ENCODE peak calls at places on chromosomes 12 and 14, in ten cellular contexts. One of them, this sample, is unnamed.

GRCh38 chr14:55416866-55417265 is 5.2 kb upstream of the ATG14 start:
- DNase-seq in dorsolateral prefrontal cortex: no peak
- DNase-seq in activated CD4-positive, alpha-beta T cell treated with anti-CD3 and anti-CD28 coated beads, Interleukin-2, amount 50 U/mL, for 1 hour: no peak
- DNase-seq in NCI-H1436 treated with DMSO at 0.1 percent for 48 hours: no peak
- DNase-seq in cardiac septum: no peak
- DNase-seq in nucleus accumbens: no peak
- DNase-seq in ecto neural progenitor cell: no peak
- DNase-seq in HS-5: no peak
- DNase-seq in tibial nerve: no peak
- DNase-seq in left ventricle myocardium inferior: no peak
- DNase-seq in this sample: no peak

GRCh38 chr14:53390008-53390407 is 236.9 kb upstream of the DDHD1 start:
- DNase-seq in activated CD4-positive, alpha-beta T cell treated with anti-CD3 and anti-CD28 coated beads, Interleukin-2, amount 50 U/mL, for 1 hour: no peak
- DNase-seq in dorsolateral prefrontal cortex: no peak
- DNase-seq in tibial nerve: no peak
- DNase-seq in cardiac septum: no peak
- DNase-seq in ecto neural progenitor cell: no peak
- DNase-seq in HS-5: no peak
- DNase-seq in left ventricle myocardium inferior: no peak
- DNase-seq in NCI-H1436 treated with DMSO at 0.1 percent for 48 hours: no peak
- DNase-seq in nucleus accumbens: no peak
- DNase-seq in this sample: no peak

GRCh38 chr14:22549304-22549962 is 39.6 kb downstream of the DAD1 start:
- DNase-seq in ecto neural progenitor cell: no peak
- DNase-seq in cardiac septum: no peak
- DNase-seq in tibial nerve: no peak
- DNase-seq in nucleus accumbens: no peak
- DNase-seq in NCI-H1436 treated with DMSO at 0.1 percent for 48 hours: no peak
- DNase-seq in dorsolateral prefrontal cortex: no peak
- DNase-seq in activated CD4-positive, alpha-beta T cell treated with anti-CD3 and anti-CD28 coated beads, Interleukin-2, amount 50 U/mL, for 1 hour: no peak
- DNase-seq in left ventricle myocardium inferior: no peak
- DNase-seq in HS-5: no peak
- DNase-seq in this sample: no peak

GRCh38 chr14:47447076-47447475 is 228.3 kb downstream of the MDGA2 start:
- DNase-seq in left ventricle myocardium inferior: no peak
- DNase-seq in NCI-H1436 treated with DMSO at 0.1 percent for 48 hours: no peak
- DNase-seq in tibial nerve: no peak
- DNase-seq in cardiac septum: no peak
- DNase-seq in ecto neural progenitor cell: no peak
- DNase-seq in nucleus accumbens: no peak
- DNase-seq in dorsolateral prefrontal cortex: no peak
- DNase-seq in activated CD4-positive, alpha-beta T cell treated with anti-CD3 and anti-CD28 coated beads, Interleukin-2, amount 50 U/mL, for 1 hour: no peak
- DNase-seq in HS-5: no peak
- DNase-seq in this sample: no peak

GRCh38 chr14:72678360-72678759 is 215.5 kb downstream of the DPF3 start:
- DNase-seq in HS-5: peak
- DNase-seq in ecto neural progenitor cell: no peak
- DNase-seq in nucleus accumbens: no peak
- DNase-seq in cardiac septum: no peak
- DNase-seq in NCI-H1436 treated with DMSO at 0.1 percent for 48 hours: no peak
- DNase-seq in tibial nerve: no peak
- DNase-seq in activated CD4-positive, alpha-beta T cell treated with anti-CD3 and anti-CD28 coated beads, Interleukin-2, amount 50 U/mL, for 1 hour: no peak
- DNase-seq in dorsolateral prefrontal cortex: no peak
- DNase-seq in left ventricle myocardium inferior: no peak
- DNase-seq in this sample: no peak

GRCh38 chr12:47576256-47576655 is 129.6 kb downstream of the RPAP3 start:
- DNase-seq in nucleus accumbens: peak
- DNase-seq in left ventricle myocardium inferior: no peak
- DNase-seq in tibial nerve: no peak
- DNase-seq in ecto neural progenitor cell: peak
- DNase-seq in activated CD4-positive, alpha-beta T cell treated with anti-CD3 and anti-CD28 coated beads, Interleukin-2, amount 50 U/mL, for 1 hour: no peak
- DNase-seq in cardiac septum: no peak
- DNase-seq in dorsolateral prefrontal cortex: peak
- DNase-seq in HS-5: no peak
- DNase-seq in NCI-H1436 treated with DMSO at 0.1 percent for 48 hours: no peak
- DNase-seq in this sample: peak

GRCh38 chr14:74763803-74764531 is 851 bp downstream of the YLPM1 start:
- DNase-seq in ecto neural progenitor cell: peak
- DNase-seq in nucleus accumbens: peak
- DNase-seq in NCI-H1436 treated with DMSO at 0.1 percent for 48 hours: no peak
- DNase-seq in tibial nerve: no peak
- DNase-seq in cardiac septum: no peak
- DNase-seq in dorsolateral prefrontal cortex: peak
- DNase-seq in activated CD4-positive, alpha-beta T cell treated with anti-CD3 and anti-CD28 coated beads, Interleukin-2, amount 50 U/mL, for 1 hour: peak
- DNase-seq in HS-5: no peak
- DNase-seq in left ventricle myocardium inferior: no peak
- DNase-seq in this sample: no peak

GRCh38 chr12:65460076-65460475 is 181.6 kb downstream of the MSRB3 start:
- DNase-seq in left ventricle myocardium inferior: no peak
- DNase-seq in ecto neural progenitor cell: no peak
- DNase-seq in cardiac septum: no peak
- DNase-seq in dorsolateral prefrontal cortex: no peak
- DNase-seq in activated CD4-positive, alpha-beta T cell treated with anti-CD3 and anti-CD28 coated beads, Interleukin-2, amount 50 U/mL, for 1 hour: no peak
- DNase-seq in tibial nerve: no peak
- DNase-seq in HS-5: no peak
- DNase-seq in nucleus accumbens: no peak
- DNase-seq in NCI-H1436 treated with DMSO at 0.1 percent for 48 hours: no peak
- DNase-seq in this sample: no peak

GRCh38 chr12:65232490-65233077 is 45.9 kb upstream of the MSRB3 start:
- DNase-seq in nucleus accumbens: no peak
- DNase-seq in HS-5: peak
- DNase-seq in tibial nerve: no peak
- DNase-seq in left ventricle myocardium inferior: no peak
- DNase-seq in NCI-H1436 treated with DMSO at 0.1 percent for 48 hours: no peak
- DNase-seq in dorsolateral prefrontal cortex: no peak
- DNase-seq in cardiac septum: no peak
- DNase-seq in ecto neural progenitor cell: no peak
- DNase-seq in activated CD4-positive, alpha-beta T cell treated with anti-CD3 and anti-CD28 coated beads, Interleukin-2, amount 50 U/mL, for 1 hour: no peak
- DNase-seq in this sample: peak

GRCh38 chr12:52631676-52632459 is 13.5 kb upstream of the KRT73 start:
- DNase-seq in cardiac septum: peak
- DNase-seq in left ventricle myocardium inferior: no peak
- DNase-seq in HS-5: no peak
- DNase-seq in NCI-H1436 treated with DMSO at 0.1 percent for 48 hours: no peak
- DNase-seq in nucleus accumbens: no peak
- DNase-seq in activated CD4-positive, alpha-beta T cell treated with anti-CD3 and anti-CD28 coated beads, Interleukin-2, amount 50 U/mL, for 1 hour: no peak
- DNase-seq in tibial nerve: no peak
- DNase-seq in dorsolateral prefrontal cortex: no peak
- DNase-seq in ecto neural progenitor cell: peak
- DNase-seq in this sample: no peak